ENCODE peak calls at places on chromosomes 13 and 19, in ten cellular contexts. N, L, E, W, U, P, V, C, F and T are unnamed samples.

GRCh38 chr19:36112678-36113077 is 1.7 kb downstream of the OVOL3 start:
- DNase-seq in U (no peak), V (no peak), W (no peak), N (no peak), P (no peak), F (no peak), C (no peak), L (no peak), E (no peak), T (no peak)

GRCh38 chr13:28204690-28205443 is 66.5 kb downstream of the PAN3 start:
- DNase-seq in V (no peak), P (no peak), W (peak), L (no peak), U (no peak), C (no peak), N (no peak), F (no peak), E (no peak), T (no peak)

GRCh38 chr19:6057651-6058365 is 52.5 kb downstream of the RFX2 start:
- DNase-seq in F (no peak), V (no peak), U (no peak), E (peak), P (no peak), C (no peak), L (no peak), W (no peak), N (no peak), T (no peak)

GRCh38 chr19:56769650-56770049 is 70.9 kb downstream of the PEG3 start:
- DNase-seq in N (no peak), E (no peak), C (no peak), P (no peak), U (no peak), W (no peak), V (no peak), F (no peak), L (no peak), T (no peak)

GRCh38 chr19:916645-917322 is 349 bp upstream of the KISS1R start:
- DNase-seq in P (no peak), V (no peak), U (no peak), L (no peak), E (no peak), F (no peak), W (no peak), N (no peak), C (no peak), T (no peak)

GRCh38 chr13:69857188-69857821 is 250.3 kb upstream of the ATXN8OS start:
- DNase-seq in U (peak), V (no peak), L (peak), C (peak), E (no peak), N (peak), F (no peak), W (peak), P (peak), T (no peak)

GRCh38 chr19:1952635-1953034 is 11.7 kb downstream of the CSNK1G2 start:
- DNase-seq in V (no peak), C (no peak), L (no peak), W (no peak), N (no peak), E (no peak), P (no peak), F (no peak), U (no peak), T (no peak)

GRCh38 chr13:64684685-64685431 is 2545.3 kb downstream of the PCDH9 start:
- DNase-seq in E (no peak), P (no peak), W (no peak), N (peak), V (no peak), F (no peak), U (no peak), C (peak), L (no peak), T (no peak)

DNA sequence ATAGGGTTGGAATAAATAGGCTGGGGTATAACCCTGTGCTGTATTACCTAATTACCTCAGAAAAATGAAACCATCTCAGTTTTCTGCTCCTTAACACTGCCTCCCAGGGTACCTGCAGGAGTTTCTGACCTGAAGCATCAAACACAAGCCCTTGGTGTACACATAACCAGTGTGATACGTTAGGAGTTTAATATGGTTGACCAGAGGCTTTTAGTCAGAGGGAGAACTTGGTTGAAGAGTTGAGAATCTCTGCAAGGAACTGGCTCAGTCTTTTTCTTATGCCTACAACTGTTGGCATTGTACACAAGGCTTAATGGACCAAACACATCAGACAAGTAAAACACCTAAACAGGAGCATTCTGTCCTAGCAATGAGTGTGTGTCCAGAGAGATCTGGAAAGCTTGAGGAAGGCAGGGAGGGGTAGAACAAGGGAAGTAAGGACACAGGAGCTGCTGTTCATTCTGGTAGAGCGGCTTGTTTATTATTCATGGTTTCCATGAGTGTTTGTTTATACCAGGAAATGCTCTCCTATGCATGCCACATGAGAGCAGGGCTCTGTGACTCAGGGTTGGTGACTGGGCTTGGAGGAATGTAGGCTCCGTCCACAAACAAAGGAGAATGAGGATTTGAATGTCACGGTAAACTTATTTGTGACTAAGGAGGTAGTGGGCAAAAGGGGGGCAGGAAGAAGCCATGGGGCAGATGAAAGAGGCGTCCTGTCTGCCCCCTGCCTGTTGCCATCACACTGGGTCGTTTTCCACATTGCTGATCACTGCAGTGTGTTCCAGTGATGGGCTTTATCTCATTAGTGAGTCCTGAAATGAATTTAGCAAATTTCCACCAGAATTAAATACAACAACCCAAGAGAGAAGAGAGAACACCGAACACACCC is 11.9 kb upstream of the SPATA13 start:
- DNase-seq in P (peak), L (no peak), F (no peak), U (peak), C (peak), V (peak), W (no peak), E (no peak), N (peak), T (no peak)
- TF ChIP-seq CTCF in P (peak), L (no peak), F (no peak), U (no peak), C (no peak), V (no peak), W (no peak), E (no peak), N (peak), T (no peak)

DNA sequence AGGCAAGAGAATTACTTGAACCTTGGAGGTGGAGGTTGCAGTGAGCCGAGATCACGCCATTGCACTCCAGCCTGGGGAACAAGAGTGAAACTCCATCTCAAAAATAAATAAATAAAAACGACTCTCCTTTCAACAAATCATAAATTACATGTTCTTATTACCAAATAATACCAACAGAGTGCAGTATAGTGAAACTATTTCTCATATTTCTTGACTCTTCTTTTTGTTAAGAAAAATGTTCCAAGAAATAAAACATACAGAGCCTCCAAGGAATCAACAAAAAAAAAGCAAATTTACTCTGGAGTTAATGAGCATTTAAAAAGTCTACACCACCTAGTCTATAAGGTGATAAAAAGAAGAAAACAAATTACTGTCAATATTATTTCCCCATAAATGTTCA is 188.8 kb downstream of the KLF12 start:
- DNase-seq in V (no peak), E (no peak), P (no peak), L (no peak), W (no peak), F (no peak), U (no peak), C (peak), N (no peak), T (no peak)
- TF ChIP-seq CTCF in V (no peak), E (no peak), P (no peak), L (no peak), W (no peak), F (peak), U (no peak), C (no peak), N (no peak), T (no peak)

GRCh38 chr13:102726430-102726829 is 31.6 kb upstream of the METTL21C start:
- DNase-seq in N (no peak), E (no peak), L (peak), W (no peak), V (no peak), P (no peak), U (peak), C (no peak), F (no peak), T (no peak)
- TF ChIP-seq CTCF in N (peak), E (no peak), L (no peak), W (no peak), V (no peak), P (no peak), U (no peak), C (no peak), F (no peak), T (no peak)

GRCh38 chr19:16441661-16442071 is 30.1 kb downstream of the EPS15L1 start:
- DNase-seq in U (peak), P (no peak), V (peak), N (no peak), L (peak), F (no peak), E (no peak), W (no peak), C (peak), T (peak)
- TF ChIP-seq CTCF in U (no peak), P (peak), V (peak), N (peak), L (peak), F (peak), E (no peak), W (peak), C (peak), T (peak)

GRCh38 chr19:57802269-57802668 is 12.4 kb downstream of the ZNF552 start:
- DNase-seq in L (no peak), F (no peak), P (no peak), W (peak), C (no peak), N (no peak), V (no peak), U (no peak), E (no peak), T (no peak)
- TF ChIP-seq CTCF in L (no peak), F (no peak), P (no peak), W (peak), C (no peak), N (no peak), V (no peak), U (no peak), E (no peak), T (no peak)

DNA sequence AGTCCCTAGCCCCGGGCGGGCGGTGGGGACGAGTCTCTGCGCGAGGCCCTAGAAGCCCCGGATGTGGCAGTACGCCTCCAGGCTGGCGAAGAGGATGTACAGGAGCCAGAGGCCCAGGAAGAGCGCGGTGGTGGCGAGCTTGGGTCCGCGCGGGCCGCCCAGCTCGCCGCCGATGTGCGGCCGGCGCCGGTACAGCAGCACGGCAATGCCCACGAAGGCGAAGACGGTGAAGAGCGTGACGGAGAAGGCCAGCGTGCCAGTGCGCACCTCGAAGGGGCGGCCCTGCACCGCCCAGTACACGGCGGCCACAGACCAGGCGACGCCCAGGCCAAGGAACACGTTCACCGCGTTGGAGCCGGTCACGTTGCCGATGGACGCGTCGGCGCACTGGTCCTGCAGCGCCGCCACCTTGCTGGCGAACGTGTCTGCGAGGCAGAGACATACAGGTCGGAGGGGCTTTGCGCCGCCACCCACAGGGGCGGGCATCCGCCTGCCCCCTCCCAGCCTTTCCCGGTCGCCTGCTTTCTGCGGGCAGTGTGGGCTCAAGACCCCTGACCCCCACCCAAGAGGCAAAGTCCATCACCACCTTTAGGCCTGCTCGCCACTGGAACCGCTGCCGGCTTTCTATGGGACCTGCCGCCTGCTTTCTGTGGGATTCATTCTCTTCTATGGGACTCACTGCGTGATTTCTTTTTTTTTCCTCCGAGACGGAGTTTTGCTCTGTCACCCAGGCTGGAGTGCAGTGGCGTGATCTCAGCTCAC is 10.9 kb upstream of the MEIS3 start:
- DNase-seq in N (peak), F (no peak), U (peak), W (no peak), V (peak), L (peak), C (peak), P (no peak), E (no peak), T (no peak)
- TF ChIP-seq CTCF in N (peak), F (peak), U (no peak), W (no peak), V (peak), L (no peak), C (no peak), P (peak), E (no peak), T (no peak)

GRCh38 chr13:40439928-40440327 is 226.5 kb downstream of the FOXO1 start:
- DNase-seq in N (no peak), E (no peak), F (peak), C (peak), L (no peak), W (no peak), V (no peak), P (no peak), U (no peak), T (no peak)

GRCh38 chr13:40442826-40443225 is 223.6 kb downstream of the FOXO1 start:
- DNase-seq in N (no peak), L (no peak), E (no peak), V (no peak), F (no peak), C (no peak), P (no peak), W (no peak), U (no peak), T (no peak)

GRCh38 chr13:40442191-40442590 is 224.2 kb downstream of the FOXO1 start:
- DNase-seq in V (no peak), N (no peak), P (no peak), U (no peak), L (no peak), E (no peak), C (peak), F (peak), W (no peak), T (no peak)

GRCh38 chr13:40438999-40439797 is 227.2 kb downstream of the FOXO1 start:
- DNase-seq in C (peak), L (no peak), U (no peak), W (no peak), N (peak), E (no peak), P (no peak), F (no peak), V (no peak), T (no peak)

GRCh38 chr13:40440990-40441820 is 225.2 kb downstream of the FOXO1 start:
- DNase-seq in W (no peak), V (peak), C (peak), L (no peak), U (peak), P (no peak), F (peak), E (no peak), N (peak), T (no peak)
- TF ChIP-seq CTCF in W (no peak), V (no peak), C (no peak), L (no peak), U (no peak), P (no peak), F (no peak), E (no peak), N (no peak), T (no peak)